ENCODE peak calls at places on chromosomes 3 and 15, in seven cellular contexts. Q is lower lobe of right lung; J is RWPE2; W is pancreas; E is CD8-positive, alpha-beta T cell; P is BE2C; K is ascending aorta. B is an unnamed sample.

GRCh38 chr3:45765286-45765851 is 31.0 kb downstream of the SLC6A20 start:
- DNase-seq in Q (no peak), J (no peak), W (no peak), E (no peak), P (no peak), K (no peak), B (no peak)

GRCh38 chr3:27509376-27509775 is 25.2 kb upstream of the SLC4A7 start:
- DNase-seq in Q (no peak), J (no peak), W (no peak), E (no peak), P (no peak), K (no peak), B (no peak)

GRCh38 chr3:158050461-158050860 is 55.8 kb downstream of the SHOX2 start:
- DNase-seq in Q (no peak), J (no peak), W (no peak), E (no peak), P (no peak), K (no peak), B (no peak)

GRCh38 chr3:194686414-194686815 is 732 bp downstream of the FAM43A start:
- DNase-seq in Q (no peak), J (no peak), W (no peak), E (peak), P (no peak), K (no peak), B (no peak)

GRCh38 chr15:40598126-40598525 is 4.1 kb downstream of the KNL1 start:
- DNase-seq in Q (no peak), J (no peak), W (no peak), E (no peak), P (no peak), K (no peak), B (no peak)

GRCh38 chr3:170692720-170693119 is 106.8 kb upstream of the SLC7A14 start:
- DNase-seq in Q (no peak), J (no peak), W (no peak), E (no peak), P (no peak), K (no peak), B (no peak)

GRCh38 chr3:127590282-127590592 is 296 bp downstream of the TPRA1 start:
- DNase-seq in Q (no peak), J (no peak), W (no peak), E (no peak), P (no peak), K (no peak), B (no peak)

GRCh38 chr3:43248194-43248593 is 38.1 kb upstream of the SNRK start:
- DNase-seq in Q (no peak), J (no peak), W (no peak), E (no peak), P (no peak), K (no peak), B (no peak)

GRCh38 chr15:91939432-91939831 is 85.9 kb downstream of the SLCO3A1 start:
- DNase-seq in Q (no peak), J (no peak), W (no peak), E (no peak), P (no peak), K (no peak), B (no peak)

GRCh38 chr15:37931868-37932267 is 2.6 kb upstream of the TMCO5A start:
- DNase-seq in Q (no peak), J (no peak), W (no peak), E (no peak), P (no peak), K (no peak), B (no peak)

GRCh38 chr3:127458698-127459097 is 131.8 kb downstream of the TPRA1 start:
- DNase-seq in Q (no peak), J (no peak), W (no peak), E (no peak), P (no peak), K (no peak), B (no peak)

GRCh38 chr3:101829066-101829830 is 20.1 kb upstream of the NFKBIZ start:
- DNase-seq in Q (no peak), J (no peak), W (no peak), E (peak), P (no peak), K (peak), B (no peak)

GRCh38 chr3:134427400-134428111 is 53.3 kb upstream of the AMOTL2 start:
- DNase-seq in Q (no peak), J (peak), W (peak), E (no peak), P (no peak), K (no peak), B (no peak)

DNA sequence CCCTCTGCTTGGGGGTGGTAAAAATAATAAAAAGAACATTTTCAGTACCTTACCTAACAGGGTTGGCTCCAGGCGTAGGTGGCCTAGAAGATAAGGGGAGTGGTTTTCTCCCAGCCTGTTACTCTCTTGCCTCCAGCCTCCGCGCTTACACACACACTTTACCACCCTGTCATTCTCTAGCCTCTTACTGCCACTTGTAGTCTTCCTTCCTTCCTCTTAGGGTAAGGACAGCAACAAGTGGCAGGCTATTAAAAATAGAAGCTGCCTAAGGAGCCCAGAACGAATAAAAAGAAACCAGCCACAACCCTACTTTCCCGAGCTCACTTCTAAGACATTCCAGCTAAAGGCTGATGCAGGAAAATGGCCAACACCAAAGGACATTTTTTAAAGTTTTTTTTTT is 9.6 kb upstream of the LIPH start:
- DNase-seq in Q (no peak), J (no peak), W (no peak), E (no peak), P (no peak), K (no peak), B (no peak)
- H3K4me3 ChIP-seq in Q (peak), J (no peak), W (no peak), E (no peak), P (no peak), K (no peak), B (no peak)

DNA sequence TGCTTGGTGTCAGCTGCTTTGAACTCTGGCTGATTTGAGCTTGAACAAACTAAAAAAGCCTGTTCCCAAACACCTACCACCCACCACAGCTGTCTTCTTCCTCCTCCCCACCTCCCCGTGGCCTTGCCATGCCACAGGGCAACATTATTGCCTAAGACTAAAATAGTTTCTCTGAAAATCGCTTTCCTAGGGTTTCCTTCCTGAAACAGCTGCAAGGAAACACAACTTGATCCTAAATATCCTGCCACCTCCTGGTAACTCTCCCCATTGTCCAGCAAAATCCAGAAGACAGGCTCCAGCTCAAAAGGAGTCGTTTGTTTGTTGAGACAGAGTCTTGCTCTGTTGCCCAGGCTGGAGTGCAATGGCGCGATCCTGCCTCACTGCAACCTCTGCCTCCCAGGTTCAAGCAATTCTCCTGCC is 193.9 kb upstream of the TPM1 start:
- DNase-seq in Q (no peak), J (no peak), W (no peak), E (no peak), P (no peak), K (no peak), B (no peak)
- TF ChIP-seq CTCF in Q (peak), J (no peak), W (no peak), E (no peak), P (peak), K (peak), B (no peak)

DNA sequence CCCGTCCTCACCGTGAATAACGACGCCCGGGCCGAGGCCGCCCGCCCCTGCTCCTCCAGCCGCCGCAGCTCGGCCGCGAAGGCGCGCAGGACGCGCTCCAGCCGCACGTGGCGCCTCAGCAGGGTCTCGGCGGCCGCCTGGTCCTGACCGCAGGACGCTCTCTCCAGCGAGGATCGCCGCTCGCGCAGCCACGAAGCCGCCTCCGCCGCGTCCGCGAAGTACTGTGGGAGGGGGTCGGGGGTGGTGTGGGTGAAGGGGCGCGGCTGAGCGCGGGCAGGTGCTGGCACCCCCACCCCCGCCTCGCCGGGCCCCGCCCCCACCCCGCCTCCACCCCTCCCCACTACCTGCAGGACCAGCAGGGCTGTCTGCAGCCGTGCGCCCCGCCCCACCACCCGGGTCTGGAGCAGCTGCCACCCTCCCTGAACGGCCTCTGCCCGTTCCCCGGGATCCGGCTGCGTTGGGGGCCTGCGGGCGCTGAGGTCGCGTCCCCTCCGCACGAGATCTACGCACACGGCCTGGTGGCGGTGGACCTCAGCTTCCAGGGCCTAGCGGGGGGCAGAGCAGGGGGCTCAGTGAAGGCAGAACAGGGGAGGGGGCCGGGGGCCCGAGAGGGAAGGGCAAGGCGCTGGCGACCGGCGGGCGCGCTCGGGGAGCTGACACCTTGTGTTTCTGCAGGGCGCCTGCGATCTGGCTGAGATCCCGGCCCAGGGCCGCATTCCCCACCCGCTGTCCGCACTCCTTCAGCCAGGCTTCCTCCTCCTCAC is 11.7 kb downstream of the SPTBN5 start:
- DNase-seq in Q (no peak), J (no peak), W (peak), E (no peak), P (no peak), K (no peak), B (no peak)
- H3K4me3 ChIP-seq in Q (peak), J (no peak), W (peak), E (no peak), P (no peak), K (peak), B (no peak)

GRCh38 chr15:49901867-49902775 is 216.9 kb downstream of the ATP8B4 start:
- DNase-seq in Q (no peak), J (no peak), W (no peak), E (no peak), P (no peak), K (no peak), B (no peak)
- TF ChIP-seq CTCF in Q (no peak), J (peak), W (no peak), E (no peak), P (no peak), K (peak), B (no peak)

GRCh38 chr3:20061331-20061730 is 21.1 kb downstream of the KAT2B start:
- DNase-seq in Q (no peak), J (no peak), W (no peak), E (no peak), P (no peak), K (no peak), B (no peak)
- H3K4me3 ChIP-seq in Q (peak), J (no peak), W (no peak), E (no peak), P (no peak), K (no peak), B (no peak)

GRCh38 chr3:53071882-53072431 is 26.1 kb upstream of the SFMBT1 start:
- DNase-seq in Q (no peak), J (no peak), W (no peak), E (no peak), P (no peak), K (no peak), B (no peak)

GRCh38 chr3:53074366-53074696 is 28.5 kb upstream of the SFMBT1 start:
- DNase-seq in Q (no peak), J (no peak), W (no peak), E (no peak), P (no peak), K (no peak), B (no peak)

GRCh38 chr3:53074761-53075742 is 29.2 kb upstream of the SFMBT1 start:
- DNase-seq in Q (no peak), J (no peak), W (no peak), E (no peak), P (no peak), K (no peak), B (no peak)

GRCh38 chr3:53073553-53074365 is 27.9 kb upstream of the SFMBT1 start:
- DNase-seq in Q (no peak), J (no peak), W (no peak), E (no peak), P (peak), K (no peak), B (no peak)

DNA sequence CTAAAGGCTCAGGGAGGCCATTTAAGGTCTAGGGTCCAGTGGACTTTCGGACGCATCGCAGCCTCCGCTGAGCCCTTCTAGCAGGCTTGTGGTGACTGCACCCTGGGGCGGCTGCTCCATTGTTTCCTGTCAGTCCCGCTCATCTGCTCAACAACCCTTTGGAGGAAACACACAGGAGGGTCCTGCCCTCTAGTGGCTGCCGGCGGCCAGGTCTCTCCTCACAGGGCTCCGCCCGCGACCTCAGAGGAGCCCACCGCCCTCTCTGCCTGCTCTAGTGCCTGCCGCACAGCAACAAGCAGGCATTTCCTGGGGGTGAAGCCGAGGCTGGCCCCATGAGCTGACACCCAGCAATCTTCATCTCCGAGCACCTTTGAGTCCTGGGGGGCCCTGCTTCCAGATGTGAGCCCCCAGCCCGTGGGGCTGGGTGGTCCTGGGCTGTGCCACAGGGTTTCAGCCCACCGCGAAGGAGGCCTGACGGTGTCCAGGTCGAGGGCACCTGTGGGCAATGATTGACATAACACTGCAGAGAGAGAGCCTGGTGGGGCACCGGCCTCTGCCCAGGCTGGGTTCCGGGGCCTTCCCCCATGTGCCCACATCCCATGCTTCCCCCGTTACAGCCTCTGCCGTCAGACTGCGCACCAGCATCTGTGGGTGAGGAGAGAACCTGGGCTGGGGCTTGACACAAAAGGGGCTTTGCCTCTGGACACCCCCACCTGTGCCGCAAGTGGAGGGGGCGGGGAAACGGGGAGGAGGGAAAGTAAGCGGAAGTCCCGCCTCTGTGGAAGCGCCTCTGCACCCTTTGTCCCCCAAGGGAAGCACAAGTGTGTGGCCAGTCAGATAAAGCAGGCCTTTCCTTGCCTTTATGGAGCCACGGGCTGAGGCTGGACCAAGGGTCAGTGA is 27.0 kb upstream of the SFMBT1 start:
- DNase-seq in Q (peak), J (no peak), W (peak), E (peak), P (peak), K (peak), B (peak)
- TF ChIP-seq CTCF in Q (peak), J (peak), W (peak), E (peak), P (peak), K (peak), B (peak)

DNA sequence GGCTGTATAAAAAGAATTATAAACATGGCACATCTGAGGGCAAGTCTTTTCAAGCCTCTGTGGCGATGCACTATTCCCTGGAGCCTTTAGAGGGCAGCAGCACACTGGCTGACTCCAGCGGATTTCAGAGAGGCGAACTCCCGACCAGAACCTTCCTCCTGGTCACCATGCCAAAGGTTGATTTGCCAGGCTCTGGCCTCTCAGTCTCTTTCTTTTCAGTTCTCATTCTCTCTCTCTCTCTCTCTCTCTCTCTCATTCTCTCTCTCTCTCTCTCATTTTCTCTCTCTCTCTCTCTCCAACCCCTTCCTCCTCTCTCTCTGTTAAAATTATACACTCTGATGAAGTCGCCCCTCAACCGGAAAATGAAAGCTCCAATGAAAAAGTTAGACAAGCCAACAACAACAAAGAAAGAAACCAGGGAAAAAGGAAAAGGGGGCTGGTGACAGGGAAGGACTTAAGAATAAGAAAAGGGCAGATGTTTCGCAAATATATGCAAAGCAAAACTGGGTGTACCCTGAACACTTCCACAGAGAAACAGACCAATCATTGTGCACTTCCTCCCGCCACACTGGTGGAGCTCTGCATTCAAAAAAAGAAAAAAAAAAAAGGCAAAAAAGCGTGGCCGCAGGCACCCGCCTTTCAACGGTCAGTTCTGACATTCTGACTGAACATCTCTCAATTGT is 90.2 kb downstream of the TIGIT start:
- DNase-seq in Q (peak), J (no peak), W (peak), E (peak), P (peak), K (peak), B (peak)
- H3K4me3 ChIP-seq in Q (peak), J (peak), W (no peak), E (peak), P (no peak), K (peak), B (peak)

GRCh38 chr15:22253676-22254408 is 173.5 kb downstream of the OR4M2 start:
- DNase-seq in Q (no peak), J (no peak), W (no peak), E (no peak), P (no peak), K (no peak), B (peak)

GRCh38 chr15:22258402-22259150 is 178.2 kb downstream of the OR4M2 start:
- DNase-seq in Q (no peak), J (no peak), W (no peak), E (no peak), P (no peak), K (no peak), B (no peak)

GRCh38 chr15:22257668-22258401 is 177.5 kb downstream of the OR4M2 start:
- DNase-seq in Q (no peak), J (no peak), W (no peak), E (no peak), P (no peak), K (no peak), B (no peak)

GRCh38 chr15:22259881-22260421 is 179.6 kb downstream of the OR4M2 start:
- DNase-seq in Q (no peak), J (no peak), W (no peak), E (no peak), P (no peak), K (no peak), B (no peak)

DNA sequence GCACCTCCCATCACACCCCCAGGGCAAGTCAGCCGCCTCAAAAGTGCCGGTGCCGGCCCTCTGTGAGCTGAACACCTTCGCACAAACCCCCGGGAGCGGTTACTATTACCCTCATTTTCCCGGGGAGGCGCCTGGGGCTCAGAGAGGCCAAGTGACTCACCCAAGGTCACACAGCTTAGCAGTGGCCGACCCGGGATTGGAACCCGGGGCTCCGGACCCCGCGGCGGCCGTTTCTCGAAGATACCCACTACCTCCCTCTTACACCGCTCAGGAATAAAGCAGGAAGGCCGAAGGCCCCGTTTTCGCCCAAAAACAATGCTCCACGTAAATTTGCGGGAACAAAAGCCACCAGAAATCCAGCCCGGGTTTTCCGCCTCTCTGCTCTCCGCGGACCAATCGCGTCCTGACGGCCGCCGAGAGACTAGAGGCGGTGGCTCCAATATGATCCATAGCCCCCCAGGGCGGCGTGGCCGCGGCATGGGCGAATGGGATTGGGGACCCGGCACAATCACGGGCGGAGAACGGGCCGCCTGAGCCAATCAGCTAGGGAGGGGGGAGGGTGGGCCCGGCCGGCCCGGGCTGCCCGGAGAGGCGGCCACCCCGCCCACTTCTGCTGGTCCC is 176.8 kb downstream of the OR4M2 start:
- DNase-seq in Q (no peak), J (no peak), W (no peak), E (no peak), P (no peak), K (no peak), B (no peak)
- TF ChIP-seq CTCF in Q (no peak), J (no peak), W (no peak), E (no peak), P (no peak), K (no peak), B (no peak)

DNA sequence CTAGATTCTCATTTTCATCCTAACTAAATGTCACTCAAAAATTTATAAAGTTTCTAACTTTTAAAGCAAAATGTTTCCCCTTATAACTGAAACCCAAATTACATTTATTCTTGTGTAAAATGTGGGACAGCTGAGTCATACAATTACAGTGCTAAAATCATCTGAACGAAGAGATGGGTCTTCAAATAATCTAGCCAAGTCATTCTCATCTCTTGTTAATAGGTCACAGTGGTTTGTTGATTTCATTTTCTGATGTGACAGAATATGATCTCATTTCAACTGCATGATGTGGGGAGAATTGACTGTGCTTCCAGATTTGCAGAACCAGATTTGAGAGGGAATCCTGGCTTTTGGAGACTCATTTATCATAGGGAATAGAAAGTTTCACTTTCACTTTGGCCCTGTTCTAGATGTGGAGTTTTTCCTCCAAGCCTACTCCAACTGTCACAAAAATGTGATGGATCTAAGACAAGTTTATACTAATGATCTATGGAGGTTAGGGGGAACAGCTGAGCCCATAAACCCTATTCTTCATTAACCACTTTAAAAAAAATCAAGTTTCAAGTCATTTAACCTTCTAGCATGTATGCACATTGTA is 685.0 kb downstream of the PDCD6IP start:
- DNase-seq in Q (no peak), J (no peak), W (no peak), E (no peak), P (no peak), K (no peak), B (no peak)
- H3K4me3 ChIP-seq in Q (peak), J (no peak), W (no peak), E (peak), P (no peak), K (peak), B (no peak)